ENCODE peak calls at places on chromosomes 2 and 18, in four cellular contexts. P is cardiac fibroblast, N is heart right ventricle, T is GM23338. A is an unnamed sample.

GRCh38 chr2:75558132-75558530 is 2.6 kb downstream of the EVA1A start:
- DNase-seq in P (no peak), N (no peak), T (no peak), A (no peak)

GRCh38 chr18:58887613-58887963 is 22.9 kb downstream of the ZNF532 start:
- DNase-seq in P (peak), N (peak), T (no peak), A (no peak)

GRCh38 chr18:44601447-44601846 is 79.2 kb upstream of the SETBP1 start:
- DNase-seq in P (peak), N (no peak), T (no peak), A (no peak)

GRCh38 chr2:96259497-96259921 is 6.3 kb downstream of the TMEM127 start:
- DNase-seq in P (no peak), N (no peak), T (no peak), A (no peak)

GRCh38 chr2:151363709-151364108 is 6.3 kb downstream of the TNFAIP6 start:
- DNase-seq in P (peak), N (peak), T (no peak), A (no peak)

GRCh38 chr18:77131100-77131651 is 1.4 kb downstream of the MBP start:
- DNase-seq in P (no peak), N (peak), T (peak), A (no peak)

GRCh38 chr2:143903172-143903856 is 616.6 kb downstream of the ZEB2 start:
- DNase-seq in P (no peak), N (no peak), T (no peak), A (no peak)

GRCh38 chr2:15984367-15985255 is 44.3 kb downstream of the MYCN start:
- DNase-seq in P (no peak), N (no peak), T (peak), A (no peak)

GRCh38 chr2:17643031-17643615 is 102.6 kb downstream of the VSNL1 start:
- DNase-seq in P (peak), N (peak), T (no peak), A (no peak)

GRCh38 chr18:62586148-62586774 is 63.4 kb downstream of the ZCCHC2 start:
- DNase-seq in P (peak), N (peak), T (peak), A (peak)

GRCh38 chr2:178513876-178514275 is 33.6 kb downstream of the PLEKHA3 start:
- DNase-seq in P (peak), N (no peak), T (no peak), A (no peak)

GRCh38 chr2:239646184-239646583 is 245.4 kb upstream of the HDAC4 start:
- DNase-seq in P (no peak), N (no peak), T (no peak), A (no peak)

GRCh38 chr2:152648336-152648735 is 68.9 kb downstream of the PRPF40A start:
- DNase-seq in P (peak), N (no peak), T (peak), A (no peak)

GRCh38 chr2:23636412-23636811 is 251.4 kb downstream of the KLHL29 start:
- DNase-seq in P (peak), N (peak), T (peak), A (no peak)

GRCh38 chr2:207135340-207135739 is 30.4 kb downstream of the KLF7 start:
- DNase-seq in P (peak), N (no peak), T (no peak), A (no peak)

GRCh38 chr2:30275256-30275655 is 43.9 kb downstream of the LBH start:
- DNase-seq in P (no peak), N (no peak), T (no peak), A (no peak)

GRCh38 chr2:74502720-74503505 is 3.5 kb upstream of the LBX2 start:
- DNase-seq in P (peak), N (peak), T (peak), A (no peak)

GRCh38 chr18:9147440-9148238 is 11.1 kb downstream of the ANKRD12 start:
- DNase-seq in P (peak), N (peak), T (peak), A (no peak)

GRCh38 chr2:43472527-43473194 is 123.2 kb downstream of the THADA start:
- DNase-seq in P (no peak), N (no peak), T (no peak), A (no peak)

GRCh38 chr2:191678437-191679110 is 638 bp downstream of the NABP1 start:
- DNase-seq in P (peak), N (peak), T (peak), A (no peak)

GRCh38 chr2:223051580-223052375 is at the start of gene KCNE4:
- DNase-seq in P (peak), N (peak), T (peak), A (no peak)

GRCh38 chr2:238911376-238912227 is 63.7 kb downstream of the TWIST2 start:
- DNase-seq in P (no peak), N (no peak), T (no peak), A (no peak)

GRCh38 chr2:195562624-195563566 is 94.1 kb upstream of the SLC39A10 start:
- DNase-seq in P (no peak), N (no peak), T (peak), A (no peak)

GRCh38 chr2:64274399-64275173 is 130.4 kb upstream of the PELI1 start:
- DNase-seq in P (no peak), N (no peak), T (no peak), A (no peak)

GRCh38 chr18:45562567-45563479 is 52.5 kb upstream of the SLC14A2 start:
- DNase-seq in P (no peak), N (peak), T (no peak), A (no peak)

GRCh38 chr2:38554973-38555595 is 47.6 kb downstream of the HNRNPLL start:
- DNase-seq in P (peak), N (no peak), T (peak), A (no peak)

GRCh38 chr2:65130440-65131175 is 702 bp upstream of the RAB1A start:
- DNase-seq in P (no peak), N (no peak), T (no peak), A (peak)

GRCh38 chr18:9608298-9608697 is 6.1 kb downstream of the PPP4R1 start:
- DNase-seq in P (peak), N (no peak), T (no peak), A (no peak)

DNA sequence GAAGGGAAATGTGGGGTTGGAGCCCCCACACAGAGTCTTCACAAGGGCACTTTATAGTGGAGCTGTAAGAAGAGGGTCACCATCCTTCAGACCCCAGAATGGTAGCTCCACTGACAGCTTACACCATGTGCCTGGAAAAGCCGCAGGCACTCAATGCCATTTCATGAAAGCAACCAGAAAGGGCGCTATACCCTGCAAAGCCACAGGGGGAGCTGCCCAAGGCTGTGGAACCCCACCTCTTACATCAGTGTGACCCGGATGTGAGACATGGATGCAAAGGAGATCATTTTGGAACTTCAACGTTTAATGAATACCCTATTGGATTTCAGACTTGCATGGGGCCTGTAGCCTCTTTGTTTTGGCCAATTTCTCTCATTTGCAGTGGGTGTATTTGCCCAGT is 694.7 kb downstream of the CBLN2 start:
- DNase-seq in P (no peak), N (no peak), T (peak), A (no peak)
- TF ChIP-seq CTCF in P (no peak), N (no peak), T (peak), A (no peak)

DNA sequence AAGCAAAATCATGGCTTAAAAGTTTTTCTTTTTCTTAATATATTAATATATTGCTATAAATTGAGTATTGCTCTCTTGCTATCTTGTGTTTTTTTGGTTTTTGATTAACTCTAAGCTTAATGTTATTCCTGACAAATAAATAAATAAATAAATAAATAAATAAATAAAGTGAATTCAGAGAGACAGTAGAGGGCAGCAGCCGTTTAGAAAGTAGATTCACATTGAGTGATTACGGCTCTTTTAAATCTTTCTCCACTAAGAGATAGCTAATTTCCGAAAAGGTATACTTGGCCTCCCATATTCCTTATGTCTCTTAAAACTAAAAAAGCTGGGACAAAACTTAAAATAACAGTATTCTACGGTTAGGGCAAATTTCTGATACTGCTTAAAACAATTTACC is 34.3 kb downstream of the MSH2 start:
- DNase-seq in P (peak), N (peak), T (peak), A (no peak)
- TF ChIP-seq CTCF in P (peak), N (peak), T (peak), A (peak)

GRCh38 chr2:14292964-14293363 is 339.6 kb upstream of the LRATD1 start:
- DNase-seq in P (no peak), N (no peak), T (no peak), A (no peak)

GRCh38 chr2:14285812-14286211 is 346.7 kb upstream of the LRATD1 start:
- DNase-seq in P (no peak), N (no peak), T (no peak), A (no peak)

DNA sequence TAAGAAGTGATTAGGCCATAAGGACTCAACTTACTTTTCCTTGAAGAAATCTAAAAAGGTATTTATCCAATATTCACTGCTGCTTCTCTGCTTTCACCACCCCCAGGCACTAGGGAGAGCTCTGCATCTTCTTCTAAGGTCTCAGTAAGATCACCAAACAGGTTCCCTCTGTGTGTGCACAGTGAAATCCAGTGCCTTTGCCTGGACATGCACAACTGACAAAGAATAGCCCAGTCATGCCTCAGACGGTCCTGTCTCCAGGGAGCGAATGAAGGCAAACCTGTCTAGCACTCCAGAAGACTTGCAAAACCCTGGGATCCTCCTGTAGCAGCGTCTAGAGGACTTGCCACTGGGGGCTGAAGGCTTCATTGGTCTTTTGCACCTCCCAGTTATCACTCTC is 344.5 kb upstream of the LRATD1 start:
- DNase-seq in P (no peak), N (no peak), T (no peak), A (no peak)
- TF ChIP-seq CTCF in P (no peak), N (no peak), T (peak), A (no peak)

DNA sequence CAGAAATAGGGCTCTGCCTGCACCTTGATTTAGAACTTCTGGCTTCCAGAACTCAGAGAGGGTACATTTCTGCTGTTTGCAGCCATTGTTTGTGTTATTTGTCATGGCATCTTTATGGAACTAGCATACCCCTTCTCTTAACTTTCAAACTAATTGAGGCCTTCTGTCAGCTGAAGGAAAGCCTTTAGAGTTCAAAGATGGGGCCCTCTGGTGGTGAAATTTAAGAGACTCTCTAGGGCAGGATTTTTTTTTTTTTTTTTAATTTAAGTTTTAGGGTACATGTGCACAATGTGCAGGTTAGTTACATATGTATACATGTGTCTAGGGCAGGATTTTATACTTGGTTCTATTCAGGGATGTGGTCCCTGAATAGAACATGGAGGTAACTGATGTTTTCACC is 260.6 kb upstream of the LINC00305 start:
- DNase-seq in P (peak), N (no peak), T (peak), A (no peak)
- TF ChIP-seq CTCF in P (no peak), N (peak), T (peak), A (peak)

DNA sequence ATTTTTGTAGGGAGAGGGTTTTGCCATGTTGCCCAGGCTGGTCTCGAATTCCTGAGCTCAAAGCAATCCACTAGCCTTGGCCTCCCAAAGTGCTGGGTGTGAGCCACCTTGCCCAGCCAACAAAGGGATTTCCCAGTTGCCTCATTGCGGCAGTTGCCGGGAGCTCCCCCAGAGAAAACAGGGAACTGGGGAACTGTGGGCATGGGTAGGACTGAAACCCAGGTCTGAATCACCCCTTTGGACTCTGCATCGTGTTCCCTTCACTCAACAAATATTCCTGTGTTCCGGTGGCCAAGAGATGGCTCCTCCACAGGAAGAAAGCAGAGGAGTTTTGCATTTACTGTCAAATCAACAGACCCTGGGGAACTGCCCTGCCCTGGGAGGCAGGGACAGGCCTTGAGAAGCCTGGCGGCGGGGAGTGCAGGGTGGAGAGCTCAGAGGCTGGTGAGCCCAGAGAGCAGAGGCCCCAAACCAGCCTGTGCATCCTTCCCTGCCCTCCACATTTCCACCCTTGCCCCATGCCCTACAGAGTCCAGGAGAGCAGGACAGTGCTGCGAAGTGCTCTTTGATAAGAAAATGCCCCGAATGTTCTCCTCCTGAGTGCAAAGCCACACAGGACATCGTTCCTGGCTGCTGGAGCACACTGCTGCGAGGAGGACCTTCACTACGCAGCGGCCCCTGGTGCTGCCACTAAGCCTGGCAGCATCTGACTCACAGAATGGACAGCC is 24.9 kb downstream of the MYO7B start:
- DNase-seq in P (peak), N (no peak), T (no peak), A (no peak)
- TF ChIP-seq CTCF in P (peak), N (no peak), T (peak), A (no peak)

DNA sequence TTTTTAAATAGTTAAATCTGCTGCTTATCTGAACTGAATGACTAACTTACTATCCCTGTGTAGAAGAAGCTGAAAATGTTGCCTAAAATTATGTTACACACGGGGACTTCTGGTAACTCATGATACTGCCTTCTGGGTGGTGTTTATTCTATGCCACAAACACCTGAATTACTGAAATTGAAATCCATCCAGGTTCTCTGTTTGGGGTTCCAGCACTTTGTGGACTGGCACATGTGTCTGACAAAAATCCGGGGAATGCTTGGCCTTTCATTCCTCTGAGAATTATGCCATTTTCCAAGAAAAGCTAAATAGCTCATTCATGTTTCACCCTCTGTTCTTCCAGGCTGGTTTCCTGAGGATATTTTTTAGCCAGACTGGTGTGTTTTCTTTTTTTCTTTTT is 59.5 kb upstream of the POU3F3 start:
- DNase-seq in P (peak), N (no peak), T (no peak), A (no peak)
- TF ChIP-seq CTCF in P (no peak), N (no peak), T (no peak), A (no peak)

GRCh38 chr2:46184794-46185583 is 112.2 kb upstream of the EPAS1 start:
- DNase-seq in P (no peak), N (no peak), T (peak), A (no peak)
- TF ChIP-seq CTCF in P (peak), N (peak), T (peak), A (no peak)

A was measured in D721Med.